ENCODE peak calls at places on chromosomes 6 and 20, in ten cellular contexts. Q, I, G, Z, Y, V, P, F, L and U are unnamed samples.

GRCh38 chr20:19079536-19080299 is 132.7 kb upstream of the SLC24A3 start:
- DNase-seq in Q (no peak), I (no peak), G (no peak), Z (no peak), Y (no peak), V (no peak), P (no peak), F (no peak), L (no peak), U (no peak)

GRCh38 chr20:37775200-37775599 is 81.4 kb downstream of the CTNNBL1 start:
- DNase-seq in Q (no peak), I (no peak), G (no peak), Z (no peak), Y (no peak), V (no peak), P (no peak), F (no peak), L (no peak), U (no peak)

GRCh38 chr6:168060521-168060931 is 18.5 kb downstream of the FRMD1 start:
- DNase-seq in Q (no peak), I (peak; percentile 56), G (no peak), Z (no peak), Y (no peak), V (peak; percentile 46), P (no peak), F (no peak), L (peak; percentile 83), U (peak; percentile 88)

GRCh38 chr6:28809947-28810654 is 113.7 kb downstream of the TRIM27 start:
- DNase-seq in Q (no peak), I (no peak), G (no peak), Z (no peak), Y (no peak), V (peak; percentile 44), P (no peak), F (no peak), L (no peak), U (no peak)

GRCh38 chr6:148996815-148997214 is 250.0 kb downstream of the UST start:
- DNase-seq in Q (no peak), I (no peak), G (no peak), Z (no peak), Y (no peak), V (no peak), P (no peak), F (no peak), L (no peak), U (no peak)

GRCh38 chr6:138847884-138848283 is 52.0 kb downstream of the ECT2L start:
- DNase-seq in Q (no peak), I (no peak), G (no peak), Z (no peak), Y (no peak), V (no peak), P (no peak), F (no peak), L (no peak), U (no peak)

GRCh38 chr6:157841211-157841840 is 18.3 kb downstream of the SNX9 start:
- DNase-seq in Q (no peak), I (no peak), G (no peak), Z (no peak), Y (no peak), V (no peak), P (no peak), F (peak; percentile 24), L (no peak), U (no peak)

GRCh38 chr6:11851405-11851804 is 72.8 kb upstream of the ADTRP start:
- DNase-seq in Q (no peak), I (no peak), G (no peak), Z (no peak), Y (no peak), V (peak; percentile 27), P (no peak), F (no peak), L (no peak), U (no peak)

GRCh38 chr20:16349518-16350295 is 223.5 kb downstream of the KIF16B start:
- DNase-seq in Q (no peak), I (no peak), G (no peak), Z (no peak), Y (no peak), V (no peak), P (no peak), F (no peak), L (no peak), U (no peak)

GRCh38 chr6:44926556-44926955 is 401.6 kb upstream of the RUNX2 start:
- DNase-seq in Q (no peak), I (no peak), G (no peak), Z (no peak), Y (no peak), V (no peak), P (no peak), F (no peak), L (no peak), U (no peak)

GRCh38 chr20:55394592-55394991 is 610.7 kb downstream of the CBLN4 start:
- DNase-seq in Q (no peak), I (no peak), G (no peak), Z (no peak), Y (no peak), V (no peak), P (no peak), F (no peak), L (no peak), U (no peak)

GRCh38 chr20:4997207-4997606 is 4.1 kb downstream of the SLC23A2 start:
- DNase-seq in Q (no peak), I (no peak), G (no peak), Z (no peak), Y (peak; percentile 1), V (no peak), P (no peak), F (no peak), L (no peak), U (no peak)

GRCh38 chr6:100979269-100979668 is 98.1 kb upstream of the ASCC3 start:
- DNase-seq in Q (no peak), I (no peak), G (no peak), Z (no peak), Y (no peak), V (no peak), P (no peak), F (no peak), L (no peak), U (no peak)

GRCh38 chr6:113995632-113996031 is 24.7 kb upstream of the HDAC2 start:
- DNase-seq in Q (no peak), I (peak; percentile 57), G (no peak), Z (no peak), Y (no peak), V (peak; percentile 93), P (no peak), F (no peak), L (peak; percentile 46), U (no peak)

GRCh38 chr20:58174708-58175287 is 53.7 kb downstream of the ANKRD60 start:
- DNase-seq in Q (no peak), I (no peak), G (no peak), Z (no peak), Y (no peak), V (no peak), P (no peak), F (no peak), L (peak; percentile 27), U (no peak)

GRCh38 chr6:43368517-43369160 is 808 bp downstream of the ZNF318 start:
- DNase-seq in Q (no peak), I (peak; percentile 34), G (peak; percentile 11), Z (no peak), Y (no peak), V (peak; percentile 26), P (no peak), F (peak; percentile 40), L (peak; percentile 72), U (no peak)

GRCh38 chr20:10061641-10062040 is 26.9 kb downstream of the ANKEF1 start:
- DNase-seq in Q (no peak), I (no peak), G (no peak), Z (no peak), Y (no peak), V (no peak), P (no peak), F (no peak), L (no peak), U (no peak)

GRCh38 chr6:116387374-116387773 is 16.6 kb downstream of the DSE start:
- DNase-seq in Q (no peak), I (no peak), G (no peak), Z (no peak), Y (no peak), V (peak; percentile 70), P (no peak), F (no peak), L (no peak), U (no peak)

GRCh38 chr6:159012201-159012600 is 12.2 kb upstream of the RSPH3 start:
- DNase-seq in Q (no peak), I (no peak), G (no peak), Z (no peak), Y (no peak), V (no peak), P (no peak), F (no peak), L (no peak), U (no peak)

GRCh38 chr6:169869301-169869700 is 117.9 kb downstream of the ERMARD start:
- DNase-seq in Q (no peak), I (no peak), G (no peak), Z (no peak), Y (no peak), V (no peak), P (no peak), F (no peak), L (no peak), U (peak; percentile 15)

GRCh38 chr20:57941121-57941522 is 231.3 kb upstream of the PMEPA1 start:
- DNase-seq in Q (no peak), I (no peak), G (no peak), Z (no peak), Y (no peak), V (no peak), P (no peak), F (no peak), L (no peak), U (no peak)

GRCh38 chr6:43297644-43298564 is at the start of gene SLC22A7:
- DNase-seq in Q (no peak), I (no peak), G (no peak), Z (no peak), Y (peak; percentile 55), V (no peak), P (no peak), F (no peak), L (no peak), U (no peak)

GRCh38 chr6:33992191-33992590 is 153.7 kb downstream of the GRM4 start:
- DNase-seq in Q (no peak), I (no peak), G (no peak), Z (no peak), Y (peak; percentile 24), V (no peak), P (no peak), F (no peak), L (no peak), U (no peak)

GRCh38 chr20:49569403-49570115 is 1.6 kb upstream of the PTGIS start:
- DNase-seq in Q (no peak), I (no peak), G (no peak), Z (no peak), Y (peak; percentile 30), V (no peak), P (no peak), F (no peak), L (no peak), U (peak; percentile 57)

GRCh38 chr6:30881987-30882763 is 2.1 kb upstream of the DDR1 start:
- DNase-seq in Q (no peak), I (no peak), G (no peak), Z (no peak), Y (peak; percentile 47), V (no peak), P (no peak), F (no peak), L (no peak), U (no peak)

GRCh38 chr20:25136643-25137559 is 55.0 kb upstream of the VSX1 start:
- DNase-seq in Q (no peak), I (peak; percentile 52), G (no peak), Z (no peak), Y (no peak), V (peak; percentile 91), P (no peak), F (no peak), L (peak; percentile 44), U (peak; percentile 90)

GRCh38 chr6:45577836-45578504 is 200.2 kb upstream of the SUPT3H start:
- DNase-seq in Q (no peak), I (no peak), G (no peak), Z (no peak), Y (no peak), V (peak; percentile 77), P (no peak), F (no peak), L (no peak), U (no peak)

GRCh38 chr6:66623050-66623449 is 916.0 kb upstream of the EYS start:
- DNase-seq in Q (no peak), I (no peak), G (no peak), Z (no peak), Y (no peak), V (no peak), P (no peak), F (no peak), L (no peak), U (no peak)